ENCODE peak calls at places on chromosomes 16 and 17, in six cellular contexts. One of them, this sample, is unnamed.

GRCh38 chr17:36152639-36153120 is 23.8 kb downstream of the TBC1D3B start:
- DNase-seq in cardiac muscle cell: no peak
- DNase-seq in WTC11: no peak
- DNase-seq in Peyer's patch: no peak
- DNase-seq in GM06990: no peak
- DNase-seq in heart right ventricle: no peak
- DNase-seq in this sample: no peak

GRCh38 chr16:11639925-11640899 is 28.0 kb upstream of the SNN start:
- DNase-seq in heart right ventricle: peak; percentile 79
- DNase-seq in Peyer's patch: peak; percentile 83
- DNase-seq in cardiac muscle cell: peak; percentile 52
- DNase-seq in GM06990: no peak
- DNase-seq in WTC11: no peak
- DNase-seq in this sample: no peak

GRCh38 chr17:81712468-81713003 is 452 bp downstream of the SLC25A10 start:
- DNase-seq in heart right ventricle: peak; percentile 44
- DNase-seq in GM06990: no peak
- DNase-seq in cardiac muscle cell: peak; percentile 54
- DNase-seq in Peyer's patch: no peak
- DNase-seq in WTC11: no peak
- DNase-seq in this sample: no peak

GRCh38 chr17:70343134-70343533 is 173.8 kb downstream of the KCNJ2 start:
- DNase-seq in cardiac muscle cell: no peak
- DNase-seq in heart right ventricle: no peak
- DNase-seq in GM06990: no peak
- DNase-seq in Peyer's patch: no peak
- DNase-seq in WTC11: no peak
- DNase-seq in this sample: no peak

GRCh38 chr17:38578229-38578628 is 27.5 kb downstream of the SRCIN1 start:
- DNase-seq in GM06990: no peak
- DNase-seq in WTC11: peak; percentile 64
- DNase-seq in Peyer's patch: no peak
- DNase-seq in heart right ventricle: no peak
- DNase-seq in cardiac muscle cell: no peak
- DNase-seq in this sample: no peak

GRCh38 chr17:10649031-10649430 is 8.1 kb downstream of the MYH3 start:
- DNase-seq in GM06990: no peak
- DNase-seq in heart right ventricle: no peak
- DNase-seq in cardiac muscle cell: no peak
- DNase-seq in WTC11: no peak
- DNase-seq in Peyer's patch: no peak
- DNase-seq in this sample: no peak

GRCh38 chr17:83006515-83007455 is 72.6 kb upstream of the METRNL start:
- DNase-seq in Peyer's patch: no peak
- DNase-seq in GM06990: no peak
- DNase-seq in WTC11: no peak
- DNase-seq in cardiac muscle cell: peak; percentile 21
- DNase-seq in heart right ventricle: no peak
- DNase-seq in this sample: no peak

GRCh38 chr17:9291912-9292562 is 270.7 kb downstream of the NTN1 start:
- DNase-seq in heart right ventricle: peak; percentile 36
- DNase-seq in WTC11: peak; percentile 49
- DNase-seq in GM06990: peak; percentile 15
- DNase-seq in cardiac muscle cell: peak; percentile 45
- DNase-seq in Peyer's patch: peak; percentile 63
- DNase-seq in this sample: no peak

GRCh38 chr17:79931517-79932309 is 92.5 kb upstream of the CBX4 start:
- DNase-seq in heart right ventricle: no peak
- DNase-seq in GM06990: no peak
- DNase-seq in WTC11: no peak
- DNase-seq in cardiac muscle cell: no peak
- DNase-seq in Peyer's patch: peak; percentile 71
- DNase-seq in this sample: no peak

GRCh38 chr17:73940511-73940910 is 263.0 kb upstream of the RPL38 start:
- DNase-seq in WTC11: no peak
- DNase-seq in cardiac muscle cell: no peak
- DNase-seq in Peyer's patch: no peak
- DNase-seq in heart right ventricle: no peak
- DNase-seq in GM06990: no peak
- DNase-seq in this sample: no peak

GRCh38 chr17:2400474-2400866 is 390 bp downstream of the MNT start:
- DNase-seq in GM06990: no peak
- DNase-seq in heart right ventricle: peak; percentile 59
- DNase-seq in cardiac muscle cell: peak; percentile 83
- DNase-seq in WTC11: peak; percentile 69
- DNase-seq in Peyer's patch: peak; percentile 82
- DNase-seq in this sample: peak; percentile 73

GRCh38 chr17:45170280-45170975 is 8.8 kb downstream of the HEXIM2 start:
- DNase-seq in Peyer's patch: no peak
- DNase-seq in WTC11: no peak
- DNase-seq in heart right ventricle: no peak
- DNase-seq in GM06990: no peak
- DNase-seq in cardiac muscle cell: no peak
- DNase-seq in this sample: no peak

GRCh38 chr16:22193134-22193411 is 13.0 kb upstream of the EEF2K start:
- DNase-seq in WTC11: no peak
- DNase-seq in GM06990: no peak
- DNase-seq in Peyer's patch: no peak
- DNase-seq in heart right ventricle: no peak
- DNase-seq in cardiac muscle cell: no peak
- DNase-seq in this sample: no peak

GRCh38 chr17:80944326-80944725 is 47.3 kb upstream of the CHMP6 start:
- DNase-seq in WTC11: peak; percentile 4
- DNase-seq in cardiac muscle cell: no peak
- DNase-seq in Peyer's patch: no peak
- DNase-seq in GM06990: no peak
- DNase-seq in heart right ventricle: no peak
- DNase-seq in this sample: no peak

GRCh38 chr17:34601431-34601830 is 22.0 kb downstream of the TMEM132E start:
- DNase-seq in cardiac muscle cell: no peak
- DNase-seq in WTC11: no peak
- DNase-seq in GM06990: no peak
- DNase-seq in heart right ventricle: no peak
- DNase-seq in Peyer's patch: no peak
- DNase-seq in this sample: no peak

GRCh38 chr16:83441523-83441922 is 366.3 kb upstream of the HSBP1 start:
- DNase-seq in WTC11: no peak
- DNase-seq in cardiac muscle cell: no peak
- DNase-seq in heart right ventricle: no peak
- DNase-seq in Peyer's patch: no peak
- DNase-seq in GM06990: no peak
- DNase-seq in this sample: no peak

GRCh38 chr17:45231481-45232116 is 9.9 kb downstream of the FMNL1 start:
- DNase-seq in WTC11: peak; percentile 78
- DNase-seq in Peyer's patch: no peak
- DNase-seq in heart right ventricle: peak; percentile 39
- DNase-seq in GM06990: no peak
- DNase-seq in cardiac muscle cell: peak; percentile 23
- DNase-seq in this sample: no peak

GRCh38 chr17:45143767-45144198 is 4.5 kb upstream of the HEXIM1 start:
- DNase-seq in Peyer's patch: peak; percentile 83
- DNase-seq in cardiac muscle cell: no peak
- DNase-seq in GM06990: peak; percentile 50
- DNase-seq in WTC11: peak; percentile 64
- DNase-seq in heart right ventricle: peak; percentile 92
- DNase-seq in this sample: peak; percentile 73

GRCh38 chr16:69348222-69348621 is 3.4 kb downstream of the TMED6 start:
- DNase-seq in heart right ventricle: no peak
- DNase-seq in GM06990: no peak
- DNase-seq in WTC11: no peak
- DNase-seq in cardiac muscle cell: no peak
- DNase-seq in Peyer's patch: no peak
- DNase-seq in this sample: no peak

DNA sequence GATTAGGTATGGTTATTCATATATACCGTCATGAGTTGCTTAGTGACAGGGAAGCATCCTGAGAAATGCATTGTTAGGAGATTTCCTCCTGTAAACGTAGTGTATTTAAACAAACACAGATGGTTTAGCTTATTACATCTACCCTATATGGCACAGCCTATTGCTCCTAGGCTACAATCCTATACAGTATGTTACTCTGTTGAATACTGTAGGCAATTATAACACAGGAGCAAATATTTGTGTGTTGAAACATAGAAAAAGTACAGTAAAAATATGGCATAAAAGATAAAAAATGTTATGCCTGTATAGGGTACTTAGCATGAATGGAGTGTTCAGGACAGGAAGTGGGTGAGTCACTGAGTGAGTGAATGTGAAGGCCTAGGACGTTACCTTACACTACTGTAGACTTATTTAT is 157.7 kb downstream of the CDH11 start:
- DNase-seq in heart right ventricle: no peak
- DNase-seq in Peyer's patch: no peak
- DNase-seq in GM06990: no peak
- DNase-seq in cardiac muscle cell: no peak
- DNase-seq in WTC11: no peak
- DNase-seq in this sample: no peak
- TF ChIP-seq CTCF in heart right ventricle: no peak
- TF ChIP-seq CTCF in Peyer's patch: no peak
- TF ChIP-seq CTCF in GM06990: no peak
- TF ChIP-seq CTCF in cardiac muscle cell: no peak
- TF ChIP-seq CTCF in WTC11: no peak
- TF ChIP-seq CTCF in this sample: no peak

GRCh38 chr17:76868176-76868668 is at the start of gene MGAT5B:
- DNase-seq in GM06990: peak; percentile 79
- DNase-seq in cardiac muscle cell: peak; percentile 91
- DNase-seq in WTC11: peak; percentile 91
- DNase-seq in Peyer's patch: peak; percentile 87
- DNase-seq in heart right ventricle: peak; percentile 83
- DNase-seq in this sample: peak; percentile 81

GRCh38 chr17:76868669-76869208 is 535 bp downstream of the MGAT5B start:
- DNase-seq in Peyer's patch: no peak
- DNase-seq in WTC11: peak; percentile 35
- DNase-seq in cardiac muscle cell: no peak
- DNase-seq in GM06990: no peak
- DNase-seq in heart right ventricle: no peak
- DNase-seq in this sample: no peak

GRCh38 chr17:76869209-76869877 is 1.1 kb downstream of the MGAT5B start:
- DNase-seq in WTC11: peak; percentile 39
- DNase-seq in GM06990: no peak
- DNase-seq in cardiac muscle cell: no peak
- DNase-seq in heart right ventricle: no peak
- DNase-seq in Peyer's patch: no peak
- DNase-seq in this sample: no peak

GRCh38 chr17:76871668-76872067 is 3.5 kb downstream of the MGAT5B start:
- DNase-seq in Peyer's patch: no peak
- DNase-seq in GM06990: no peak
- DNase-seq in heart right ventricle: no peak
- DNase-seq in cardiac muscle cell: no peak
- DNase-seq in WTC11: no peak
- DNase-seq in this sample: no peak

DNA sequence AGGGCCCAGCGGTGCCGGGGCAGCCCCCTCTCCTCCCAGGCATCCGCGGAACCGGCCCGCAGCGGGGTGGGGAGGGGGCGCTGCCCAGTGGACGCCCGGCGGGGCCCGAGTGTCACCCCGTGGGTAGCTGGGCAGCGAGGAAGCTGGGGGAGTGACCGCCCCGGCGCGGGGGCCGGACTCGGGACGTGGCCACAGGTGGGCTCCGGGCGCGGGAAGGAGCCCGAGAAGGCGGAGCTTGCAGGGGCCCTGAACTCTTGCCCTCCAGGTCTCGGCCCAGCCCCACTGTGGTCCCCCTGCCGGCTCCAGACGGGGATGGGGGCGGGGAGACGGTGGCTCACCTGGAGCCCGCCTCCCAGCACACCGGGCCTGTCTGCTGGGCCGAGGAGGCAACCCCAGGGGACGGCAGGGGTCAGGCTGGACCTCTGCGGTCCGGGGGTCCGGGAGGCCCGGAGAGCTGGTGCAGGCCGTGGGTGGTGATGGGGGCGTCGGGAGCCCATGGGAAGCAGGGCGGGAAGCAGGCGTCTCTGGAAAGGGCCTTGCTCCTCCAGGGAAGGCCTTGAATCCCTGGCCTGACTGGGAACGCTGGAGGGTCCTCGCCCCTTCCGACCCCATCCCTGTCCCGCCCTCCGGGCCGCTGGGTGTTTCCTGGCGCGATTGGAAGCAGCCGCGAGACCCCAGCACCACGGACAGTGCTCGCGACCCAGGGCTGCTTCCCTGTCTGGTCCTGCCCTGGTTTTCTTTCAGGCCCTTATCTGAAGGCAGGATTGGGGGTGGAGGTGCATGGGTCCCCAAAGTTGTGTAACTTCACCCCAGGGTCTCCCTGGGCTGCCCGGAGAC is 1.9 kb downstream of the MGAT5B start:
- DNase-seq in heart right ventricle: no peak
- DNase-seq in WTC11: peak; percentile 62
- DNase-seq in cardiac muscle cell: peak; percentile 56
- DNase-seq in Peyer's patch: no peak
- DNase-seq in GM06990: no peak
- DNase-seq in this sample: no peak
- TF ChIP-seq CTCF in heart right ventricle: no peak
- TF ChIP-seq CTCF in WTC11: no peak
- TF ChIP-seq CTCF in cardiac muscle cell: no peak
- TF ChIP-seq CTCF in Peyer's patch: no peak
- TF ChIP-seq CTCF in GM06990: no peak
- TF ChIP-seq CTCF in this sample: no peak

GRCh38 chr17:21146362-21147021 is 19.7 kb downstream of the DHRS7B start:
- DNase-seq in WTC11: no peak
- DNase-seq in heart right ventricle: no peak
- DNase-seq in Peyer's patch: no peak
- DNase-seq in cardiac muscle cell: no peak
- DNase-seq in GM06990: no peak
- DNase-seq in this sample: no peak

GRCh38 chr17:21143695-21144094 is 16.9 kb downstream of the DHRS7B start:
- DNase-seq in Peyer's patch: no peak
- DNase-seq in WTC11: no peak
- DNase-seq in cardiac muscle cell: no peak
- DNase-seq in GM06990: no peak
- DNase-seq in heart right ventricle: no peak
- DNase-seq in this sample: no peak

GRCh38 chr17:21140911-21141310 is 14.1 kb downstream of the DHRS7B start:
- DNase-seq in heart right ventricle: no peak
- DNase-seq in Peyer's patch: no peak
- DNase-seq in WTC11: no peak
- DNase-seq in GM06990: peak; percentile 63
- DNase-seq in cardiac muscle cell: no peak
- DNase-seq in this sample: no peak
- TF ChIP-seq CTCF in heart right ventricle: no peak
- TF ChIP-seq CTCF in Peyer's patch: no peak
- TF ChIP-seq CTCF in WTC11: no peak
- TF ChIP-seq CTCF in GM06990: no peak
- TF ChIP-seq CTCF in cardiac muscle cell: no peak
- TF ChIP-seq CTCF in this sample: no peak

DNA sequence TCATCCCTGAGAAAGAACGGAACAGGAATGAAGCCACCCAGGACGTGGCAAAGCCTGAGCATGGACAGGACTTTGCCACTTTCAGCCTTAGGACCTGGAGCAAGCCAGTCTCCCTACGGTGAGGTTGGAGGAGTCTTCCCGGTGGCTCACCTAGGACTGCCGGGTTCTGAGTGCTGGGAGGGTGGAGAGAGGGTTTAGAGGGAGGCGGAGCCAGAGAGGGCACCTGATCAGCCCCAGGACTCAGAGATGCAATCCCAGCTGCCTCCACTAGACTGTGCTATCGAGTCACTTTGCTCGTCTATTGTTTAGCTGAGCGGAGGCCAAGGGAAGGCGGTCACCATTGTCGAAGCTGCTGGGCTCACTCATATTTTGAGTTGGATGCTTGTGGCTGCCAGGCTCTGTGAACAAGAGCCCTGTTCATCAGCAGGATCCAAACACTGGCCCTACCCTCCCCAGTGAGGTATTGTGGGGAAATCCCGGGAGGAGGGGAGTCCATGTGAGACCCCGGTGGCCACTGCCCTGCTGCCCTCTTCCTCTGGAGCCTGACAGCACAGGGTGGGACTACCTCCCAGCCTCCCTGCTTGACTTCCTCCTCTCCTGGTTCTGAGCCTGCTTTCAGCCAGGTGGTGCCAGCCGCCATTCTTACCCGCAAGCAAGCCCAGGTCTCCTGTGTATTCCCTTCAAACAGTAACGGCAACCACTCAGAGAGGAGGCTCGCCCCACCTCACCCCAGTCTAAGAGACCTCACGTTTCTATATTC is 7.0 kb downstream of the KRT14 start:
- DNase-seq in Peyer's patch: peak; percentile 94
- DNase-seq in WTC11: peak; percentile 97
- DNase-seq in heart right ventricle: peak; percentile 50
- DNase-seq in cardiac muscle cell: peak; percentile 83
- DNase-seq in GM06990: peak; percentile 41
- DNase-seq in this sample: peak; percentile 89
- TF ChIP-seq CTCF in Peyer's patch: peak; percentile 97
- TF ChIP-seq CTCF in WTC11: peak; percentile 84
- TF ChIP-seq CTCF in heart right ventricle: peak; percentile 73
- TF ChIP-seq CTCF in cardiac muscle cell: peak; percentile 93
- TF ChIP-seq CTCF in GM06990: peak; percentile 85
- TF ChIP-seq CTCF in this sample: peak; percentile 73